ENCODE peak calls at places on chromosome 19, in seven cellular contexts. One of them, this sample, is unnamed.

GRCh38 chr19:45472557-45473365 is 5.0 kb downstream of the FOSB start:
- DNase-seq in CD8-positive, alpha-beta T cell: no peak
- DNase-seq in fibroblast of lung: no peak
- DNase-seq in HFF-Myc: no peak
- DNase-seq in body of pancreas: no peak
- DNase-seq in retinal pigment epithelial cell: no peak
- DNase-seq in bronchial epithelial cell: no peak
- DNase-seq in this sample: no peak

GRCh38 chr19:45075215-45076028 is 856 bp downstream of the ZNF296 start:
- DNase-seq in CD8-positive, alpha-beta T cell: peak; percentile 30
- DNase-seq in fibroblast of lung: peak; percentile 53
- DNase-seq in HFF-Myc: no peak
- DNase-seq in body of pancreas: peak; percentile 77
- DNase-seq in retinal pigment epithelial cell: no peak
- DNase-seq in bronchial epithelial cell: peak; percentile 74
- DNase-seq in this sample: peak; percentile 95

GRCh38 chr19:362154-362553 is 17.6 kb upstream of the MIER2 start:
- DNase-seq in CD8-positive, alpha-beta T cell: no peak
- DNase-seq in fibroblast of lung: no peak
- DNase-seq in HFF-Myc: no peak
- DNase-seq in body of pancreas: no peak
- DNase-seq in retinal pigment epithelial cell: no peak
- DNase-seq in bronchial epithelial cell: no peak
- DNase-seq in this sample: no peak

GRCh38 chr19:9847087-9847671 is 12.1 kb downstream of the PIN1 start:
- DNase-seq in CD8-positive, alpha-beta T cell: peak; percentile 50
- DNase-seq in fibroblast of lung: peak; percentile 95
- DNase-seq in HFF-Myc: peak; percentile 93
- DNase-seq in body of pancreas: peak; percentile 58
- DNase-seq in retinal pigment epithelial cell: peak; percentile 59
- DNase-seq in bronchial epithelial cell: peak; percentile 83
- DNase-seq in this sample: no peak

GRCh38 chr19:47539747-47540311 is 25.0 kb upstream of the NAPA start:
- DNase-seq in CD8-positive, alpha-beta T cell: peak; percentile 43
- DNase-seq in fibroblast of lung: no peak
- DNase-seq in HFF-Myc: no peak
- DNase-seq in body of pancreas: no peak
- DNase-seq in retinal pigment epithelial cell: no peak
- DNase-seq in bronchial epithelial cell: no peak
- DNase-seq in this sample: no peak

GRCh38 chr19:18091217-18091608 is 4.5 kb upstream of the IL12RB1 start:
- DNase-seq in CD8-positive, alpha-beta T cell: peak; percentile 78
- DNase-seq in fibroblast of lung: no peak
- DNase-seq in HFF-Myc: no peak
- DNase-seq in body of pancreas: peak; percentile 72
- DNase-seq in retinal pigment epithelial cell: no peak
- DNase-seq in bronchial epithelial cell: no peak
- DNase-seq in this sample: peak; percentile 87

GRCh38 chr19:8526345-8527062 is 12.5 kb upstream of the ZNF414 start:
- DNase-seq in CD8-positive, alpha-beta T cell: no peak
- DNase-seq in fibroblast of lung: peak; percentile 90
- DNase-seq in HFF-Myc: peak; percentile 63
- DNase-seq in body of pancreas: peak; percentile 92
- DNase-seq in retinal pigment epithelial cell: peak; percentile 53
- DNase-seq in bronchial epithelial cell: peak; percentile 72
- DNase-seq in this sample: peak; percentile 92

GRCh38 chr19:54459282-54460229 is 4.0 kb downstream of the LENG9 start:
- DNase-seq in CD8-positive, alpha-beta T cell: no peak
- DNase-seq in fibroblast of lung: no peak
- DNase-seq in HFF-Myc: no peak
- DNase-seq in body of pancreas: peak; percentile 92
- DNase-seq in retinal pigment epithelial cell: no peak
- DNase-seq in bronchial epithelial cell: no peak
- DNase-seq in this sample: no peak

GRCh38 chr19:10514211-10515145 is 2.8 kb downstream of the S1PR5 start:
- DNase-seq in CD8-positive, alpha-beta T cell: peak; percentile 57
- DNase-seq in fibroblast of lung: no peak
- DNase-seq in HFF-Myc: no peak
- DNase-seq in body of pancreas: no peak
- DNase-seq in retinal pigment epithelial cell: no peak
- DNase-seq in bronchial epithelial cell: no peak
- DNase-seq in this sample: peak; percentile 73

GRCh38 chr19:1847684-1848398 is 442 bp downstream of the REXO1 start:
- DNase-seq in CD8-positive, alpha-beta T cell: no peak
- DNase-seq in fibroblast of lung: peak; percentile 37
- DNase-seq in HFF-Myc: no peak
- DNase-seq in body of pancreas: no peak
- DNase-seq in retinal pigment epithelial cell: peak; percentile 34
- DNase-seq in bronchial epithelial cell: no peak
- DNase-seq in this sample: peak; percentile 85

GRCh38 chr19:38304866-38305429 is 897 bp downstream of the C19orf33 start:
- DNase-seq in CD8-positive, alpha-beta T cell: no peak
- DNase-seq in fibroblast of lung: no peak
- DNase-seq in HFF-Myc: no peak
- DNase-seq in body of pancreas: peak; percentile 90
- DNase-seq in retinal pigment epithelial cell: peak; percentile 33
- DNase-seq in bronchial epithelial cell: peak; percentile 83
- DNase-seq in this sample: peak; percentile 92

GRCh38 chr19:36488816-36489138 is 584 bp downstream of the ZNF566 start:
- DNase-seq in CD8-positive, alpha-beta T cell: peak; percentile 43
- DNase-seq in fibroblast of lung: peak; percentile 18
- DNase-seq in HFF-Myc: peak; percentile 3
- DNase-seq in body of pancreas: peak; percentile 30
- DNase-seq in retinal pigment epithelial cell: no peak
- DNase-seq in bronchial epithelial cell: no peak
- DNase-seq in this sample: no peak

GRCh38 chr19:51714848-51715247 is 8.9 kb downstream of the HAS1 start:
- DNase-seq in CD8-positive, alpha-beta T cell: no peak
- DNase-seq in fibroblast of lung: no peak
- DNase-seq in HFF-Myc: no peak
- DNase-seq in body of pancreas: no peak
- DNase-seq in retinal pigment epithelial cell: no peak
- DNase-seq in bronchial epithelial cell: peak; percentile 18
- DNase-seq in this sample: no peak

GRCh38 chr19:51713319-51714285 is 10.2 kb downstream of the HAS1 start:
- DNase-seq in CD8-positive, alpha-beta T cell: no peak
- DNase-seq in fibroblast of lung: no peak
- DNase-seq in HFF-Myc: no peak
- DNase-seq in body of pancreas: no peak
- DNase-seq in retinal pigment epithelial cell: no peak
- DNase-seq in bronchial epithelial cell: no peak
- DNase-seq in this sample: no peak

GRCh38 chr19:51711702-51712101 is 12.1 kb downstream of the HAS1 start:
- DNase-seq in CD8-positive, alpha-beta T cell: no peak
- DNase-seq in fibroblast of lung: no peak
- DNase-seq in HFF-Myc: no peak
- DNase-seq in body of pancreas: no peak
- DNase-seq in retinal pigment epithelial cell: no peak
- DNase-seq in bronchial epithelial cell: no peak
- DNase-seq in this sample: no peak

GRCh38 chr19:51710163-51710562 is 13.6 kb downstream of the HAS1 start:
- DNase-seq in CD8-positive, alpha-beta T cell: no peak
- DNase-seq in fibroblast of lung: no peak
- DNase-seq in HFF-Myc: no peak
- DNase-seq in body of pancreas: no peak
- DNase-seq in retinal pigment epithelial cell: no peak
- DNase-seq in bronchial epithelial cell: no peak
- DNase-seq in this sample: no peak

DNA sequence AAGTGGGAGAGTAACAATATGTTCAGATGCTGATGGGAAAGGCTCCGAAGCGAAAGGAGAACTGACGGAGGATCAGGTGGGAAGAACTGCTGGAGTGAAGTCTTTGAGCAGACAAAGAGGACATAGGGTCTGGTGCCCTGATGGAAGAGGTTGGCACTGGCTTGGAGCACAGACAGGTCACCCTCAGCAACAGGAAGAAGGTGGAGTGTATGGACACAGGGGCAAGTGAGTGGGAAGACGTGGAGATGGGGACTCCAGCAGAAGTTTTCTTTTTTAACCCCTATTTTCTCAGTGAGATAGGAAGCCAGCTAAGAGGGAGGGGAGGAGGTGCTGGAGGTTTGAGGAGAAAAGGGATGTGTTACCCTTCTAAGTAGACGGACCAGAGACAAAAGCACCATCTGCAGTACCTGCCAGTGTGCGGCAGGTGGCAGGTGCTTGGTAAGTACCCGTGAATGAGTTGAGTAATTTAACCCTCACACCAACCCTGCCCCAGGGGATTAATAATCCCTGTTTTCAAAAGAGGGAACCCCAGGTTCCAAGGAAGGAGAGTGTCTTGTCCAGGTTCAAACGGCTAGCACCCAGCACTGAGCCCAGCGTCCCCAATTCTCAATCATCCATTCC is 11.2 kb downstream of the HAS1 start:
- DNase-seq in CD8-positive, alpha-beta T cell: no peak
- DNase-seq in fibroblast of lung: peak; percentile 27
- DNase-seq in HFF-Myc: no peak
- DNase-seq in body of pancreas: peak; percentile 27
- DNase-seq in retinal pigment epithelial cell: no peak
- DNase-seq in bronchial epithelial cell: peak; percentile 71
- DNase-seq in this sample: no peak
- TF ChIP-seq CTCF in CD8-positive, alpha-beta T cell: no peak
- TF ChIP-seq CTCF in fibroblast of lung: peak; percentile 14
- TF ChIP-seq CTCF in HFF-Myc: peak; percentile 49
- TF ChIP-seq CTCF in body of pancreas: peak; percentile 28
- TF ChIP-seq CTCF in retinal pigment epithelial cell: peak; percentile 78
- TF ChIP-seq CTCF in bronchial epithelial cell: peak; percentile 86
- TF ChIP-seq CTCF in this sample: no peak

DNA sequence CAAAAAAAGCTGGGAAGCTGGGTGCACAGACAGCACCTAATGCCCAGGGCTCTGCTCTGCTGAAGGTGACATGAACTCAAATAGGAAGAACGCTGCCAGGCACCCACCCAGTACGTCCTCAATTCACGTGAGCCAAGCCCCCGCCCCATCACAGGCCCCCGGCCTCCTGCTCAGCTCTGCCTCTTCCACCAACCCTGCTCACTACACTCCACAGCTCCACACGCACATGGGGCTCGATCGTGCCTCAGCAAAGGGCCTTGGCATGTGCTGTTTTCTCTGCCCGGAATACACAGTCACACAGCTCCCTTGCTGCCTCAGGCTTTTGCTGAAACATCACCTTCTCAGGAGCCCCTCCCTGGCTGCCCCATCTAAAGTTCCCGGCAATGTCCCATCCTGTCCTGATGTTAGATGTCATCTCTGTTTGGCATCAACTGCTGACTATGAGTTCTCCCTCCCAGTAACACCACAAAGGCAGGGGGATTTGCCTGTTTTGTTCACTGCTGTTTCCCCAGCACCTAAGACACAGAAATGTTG is 2.3 kb downstream of the ATP13A1 start:
- DNase-seq in CD8-positive, alpha-beta T cell: no peak
- DNase-seq in fibroblast of lung: no peak
- DNase-seq in HFF-Myc: no peak
- DNase-seq in body of pancreas: no peak
- DNase-seq in retinal pigment epithelial cell: no peak
- DNase-seq in bronchial epithelial cell: no peak
- DNase-seq in this sample: peak; percentile 59
- H3K4me3 ChIP-seq in CD8-positive, alpha-beta T cell: no peak overlapping the region
- H3K4me3 ChIP-seq in fibroblast of lung: no peak overlapping the region
- H3K4me3 ChIP-seq in HFF-Myc: peak overlapping the region; percentile 91
- H3K4me3 ChIP-seq in body of pancreas: no peak overlapping the region
- H3K4me3 ChIP-seq in retinal pigment epithelial cell: no peak overlapping the region
- H3K4me3 ChIP-seq in bronchial epithelial cell: no peak overlapping the region
- H3K4me3 ChIP-seq in this sample: peak overlapping the region; percentile 96

GRCh38 chr19:43432866-43433673 is 18.4 kb downstream of the TEX101 start:
- DNase-seq in CD8-positive, alpha-beta T cell: peak; percentile 76
- DNase-seq in fibroblast of lung: peak; percentile 51
- DNase-seq in HFF-Myc: no peak
- DNase-seq in body of pancreas: peak; percentile 66
- DNase-seq in retinal pigment epithelial cell: no peak
- DNase-seq in bronchial epithelial cell: peak; percentile 52
- DNase-seq in this sample: peak; percentile 54

GRCh38 chr19:43433689-43434088 is 19.0 kb downstream of the TEX101 start:
- DNase-seq in CD8-positive, alpha-beta T cell: no peak
- DNase-seq in fibroblast of lung: no peak
- DNase-seq in HFF-Myc: no peak
- DNase-seq in body of pancreas: no peak
- DNase-seq in retinal pigment epithelial cell: no peak
- DNase-seq in bronchial epithelial cell: no peak
- DNase-seq in this sample: no peak

GRCh38 chr19:43429395-43429794 is 14.7 kb downstream of the TEX101 start:
- DNase-seq in CD8-positive, alpha-beta T cell: no peak
- DNase-seq in fibroblast of lung: no peak
- DNase-seq in HFF-Myc: no peak
- DNase-seq in body of pancreas: no peak
- DNase-seq in retinal pigment epithelial cell: no peak
- DNase-seq in bronchial epithelial cell: no peak
- DNase-seq in this sample: no peak

GRCh38 chr19:43430976-43431375 is 16.3 kb downstream of the TEX101 start:
- DNase-seq in CD8-positive, alpha-beta T cell: no peak
- DNase-seq in fibroblast of lung: no peak
- DNase-seq in HFF-Myc: no peak
- DNase-seq in body of pancreas: no peak
- DNase-seq in retinal pigment epithelial cell: no peak
- DNase-seq in bronchial epithelial cell: no peak
- DNase-seq in this sample: no peak

DNA sequence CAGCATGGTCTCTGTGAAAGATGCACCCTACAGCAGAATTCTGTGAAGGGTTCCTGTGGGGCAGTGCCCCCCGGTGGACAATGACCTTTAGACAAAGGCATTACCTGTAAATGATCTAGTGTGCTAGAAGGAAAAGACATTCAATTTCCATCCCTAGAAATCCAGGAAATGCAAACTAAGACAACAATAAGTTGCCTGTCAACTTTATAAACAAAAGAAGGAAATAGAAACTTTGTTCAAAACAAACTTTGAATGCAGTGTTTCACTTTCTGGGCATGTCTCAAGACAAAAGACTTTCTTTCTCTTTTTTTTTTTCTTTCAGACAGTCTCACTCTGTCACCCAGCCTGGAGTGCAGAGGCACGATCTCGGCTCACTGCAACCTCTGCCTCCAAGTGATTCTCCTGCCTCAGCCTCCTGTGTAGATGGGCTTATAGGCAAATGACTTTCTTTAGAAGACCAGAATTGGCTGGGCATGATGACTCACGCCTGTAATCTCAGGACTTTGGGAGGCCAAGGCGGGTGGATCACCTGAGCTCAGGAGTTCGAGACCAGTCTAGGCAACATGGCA is 15.5 kb downstream of the TEX101 start:
- DNase-seq in CD8-positive, alpha-beta T cell: peak; percentile 48
- DNase-seq in fibroblast of lung: peak; percentile 25
- DNase-seq in HFF-Myc: no peak
- DNase-seq in body of pancreas: no peak
- DNase-seq in retinal pigment epithelial cell: no peak
- DNase-seq in bronchial epithelial cell: no peak
- DNase-seq in this sample: no peak
- TF ChIP-seq CTCF in CD8-positive, alpha-beta T cell: no peak
- TF ChIP-seq CTCF in fibroblast of lung: no peak
- TF ChIP-seq CTCF in HFF-Myc: peak; percentile 24
- TF ChIP-seq CTCF in body of pancreas: no peak
- TF ChIP-seq CTCF in retinal pigment epithelial cell: peak; percentile 23
- TF ChIP-seq CTCF in bronchial epithelial cell: no peak
- TF ChIP-seq CTCF in this sample: no peak

DNA sequence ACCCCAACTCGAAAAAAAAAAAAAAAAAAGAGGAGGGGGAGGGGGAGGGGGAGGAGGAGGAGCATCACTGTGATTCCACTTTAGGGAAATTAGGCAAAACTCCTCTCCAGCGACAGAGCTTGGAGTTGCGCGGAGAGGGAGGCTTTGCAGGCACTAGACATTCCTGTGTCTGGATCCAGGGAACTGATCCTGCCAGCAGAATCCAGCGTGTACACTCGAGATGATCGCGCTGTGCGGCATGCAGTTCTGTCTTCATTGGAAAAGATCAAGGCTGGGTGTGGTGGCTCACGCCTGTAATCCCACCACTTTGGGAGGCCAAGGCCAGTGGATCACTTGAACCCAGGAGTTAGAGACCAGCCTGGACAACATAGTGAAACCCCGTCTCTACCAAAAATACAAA is 29.6 kb upstream of the KLF2 start:
- DNase-seq in CD8-positive, alpha-beta T cell: no peak
- DNase-seq in fibroblast of lung: peak; percentile 11
- DNase-seq in HFF-Myc: no peak
- DNase-seq in body of pancreas: peak; percentile 25
- DNase-seq in retinal pigment epithelial cell: no peak
- DNase-seq in bronchial epithelial cell: no peak
- DNase-seq in this sample: no peak
- H3K4me3 ChIP-seq in CD8-positive, alpha-beta T cell: no peak overlapping the region
- H3K4me3 ChIP-seq in fibroblast of lung: no peak overlapping the region
- H3K4me3 ChIP-seq in HFF-Myc: no peak overlapping the region
- H3K4me3 ChIP-seq in body of pancreas: no peak overlapping the region
- H3K4me3 ChIP-seq in retinal pigment epithelial cell: no peak overlapping the region
- H3K4me3 ChIP-seq in bronchial epithelial cell: no peak overlapping the region
- H3K4me3 ChIP-seq in this sample: no peak overlapping the region